ENCODE peak calls at places on chromosomes 1 and 21, in ten cellular contexts. H is lower lobe of right lung, S is fibroblast of mammary gland, L is progenitor cell of endocrine pancreas, G is neural crest cell, D is nephron progenitor cell, J is GM23338, T is fibroblast of villous mesenchyme, O is RWPE1, B is fibroblast of lung. V is an unnamed sample.

GRCh38 chr1:178487070-178487615 is 9.6 kb downstream of the CLEC20A start:
- DNase-seq in H (no peak), S (no peak), L (no peak), G (no peak), D (no peak), J (no peak), T (no peak), O (no peak), B (no peak), V (no peak)

GRCh38 chr1:22373252-22373651 is 78.4 kb upstream of the ZBTB40 start:
- DNase-seq in H (peak; percentile 7), S (no peak), L (no peak), G (no peak), D (no peak), J (no peak), T (no peak), O (no peak), B (no peak), V (no peak)

GRCh38 chr1:235127203-235127602 is 1.4 kb downstream of the TOMM20 start:
- DNase-seq in H (no peak), S (no peak), L (no peak), G (no peak), D (no peak), J (no peak), T (peak; percentile 20), O (no peak), B (no peak), V (no peak)

GRCh38 chr21:44742418-44743153 is 31.2 kb upstream of the TSPEAR start:
- DNase-seq in H (no peak), S (no peak), L (no peak), G (no peak), D (no peak), J (no peak), T (peak; percentile 23), O (no peak), B (peak; percentile 14), V (no peak)

GRCh38 chr1:34460193-34460592 is 283.5 kb downstream of the C1orf94 start:
- DNase-seq in H (peak; percentile 51), S (peak; percentile 6), L (peak; percentile 23), G (peak; percentile 51), D (peak; percentile 54), J (peak; percentile 79), T (no peak), O (peak; percentile 26), B (no peak), V (no peak)

GRCh38 chr21:16573581-16573980 is 843.8 kb downstream of the USP25 start:
- DNase-seq in H (no peak), S (peak; percentile 33), L (no peak), G (no peak), D (no peak), J (no peak), T (no peak), O (no peak), B (peak; percentile 42), V (no peak)

GRCh38 chr1:22031214-22031962 is 21.1 kb upstream of the CDC42 start:
- DNase-seq in H (peak; percentile 71), S (no peak), L (no peak), G (no peak), D (no peak), J (no peak), T (peak; percentile 69), O (no peak), B (no peak), V (no peak)

GRCh38 chr1:232012773-232013386 is 386.3 kb downstream of the DISC1 start:
- DNase-seq in H (no peak), S (peak; percentile 64), L (no peak), G (no peak), D (no peak), J (no peak), T (peak; percentile 82), O (no peak), B (peak; percentile 87), V (no peak)

GRCh38 chr1:38283736-38284470 is 237.3 kb upstream of the POU3F1 start:
- DNase-seq in H (no peak), S (no peak), L (no peak), G (no peak), D (no peak), J (no peak), T (no peak), O (no peak), B (no peak), V (peak; percentile 84)

GRCh38 chr1:152783095-152783494 is 3.0 kb upstream of the LCE1E start:
- DNase-seq in H (no peak), S (peak; percentile 15), L (no peak), G (no peak), D (no peak), J (no peak), T (no peak), O (no peak), B (no peak), V (no peak)

GRCh38 chr1:152776361-152776760 is 1.4 kb downstream of the LCE1F start:
- DNase-seq in H (no peak), S (no peak), L (no peak), G (no peak), D (no peak), J (no peak), T (no peak), O (no peak), B (no peak), V (no peak)

GRCh38 chr1:152774875-152775274 is at the start of gene LCE1F:
- DNase-seq in H (no peak), S (no peak), L (no peak), G (no peak), D (no peak), J (no peak), T (no peak), O (no peak), B (no peak), V (no peak)

GRCh38 chr1:152777510-152778137 is 2.7 kb downstream of the LCE1F start:
- DNase-seq in H (no peak), S (peak; percentile 32), L (no peak), G (no peak), D (no peak), J (peak; percentile 81), T (no peak), O (no peak), B (no peak), V (peak; percentile 48)
- TF ChIP-seq CTCF in H (no peak), S (peak; percentile 40), L (no peak), G (no peak), D (no peak), J (peak; percentile 70), T (peak; percentile 13), O (peak; percentile 9), B (peak; percentile 17), V (no peak)

GRCh38 chr1:5881526-5882222 is 110.6 kb downstream of the NPHP4 start:
- DNase-seq in H (peak; percentile 36), S (no peak), L (no peak), G (no peak), D (no peak), J (no peak), T (no peak), O (no peak), B (no peak), V (no peak)

GRCh38 chr1:5880630-5881405 is 111.4 kb downstream of the NPHP4 start:
- DNase-seq in H (peak; percentile 22), S (no peak), L (no peak), G (no peak), D (no peak), J (no peak), T (no peak), O (no peak), B (no peak), V (no peak)

GRCh38 chr1:5878938-5879337 is 113.3 kb downstream of the NPHP4 start:
- DNase-seq in H (no peak), S (no peak), L (no peak), G (no peak), D (no peak), J (no peak), T (no peak), O (no peak), B (no peak), V (no peak)

GRCh38 chr1:5877683-5878530 is 114.3 kb downstream of the NPHP4 start:
- DNase-seq in H (no peak), S (no peak), L (no peak), G (no peak), D (no peak), J (no peak), T (no peak), O (no peak), B (no peak), V (no peak)

GRCh38 chr1:5879421-5879820 is 112.8 kb downstream of the NPHP4 start:
- DNase-seq in H (no peak), S (no peak), L (no peak), G (no peak), D (no peak), J (no peak), T (no peak), O (no peak), B (no peak), V (no peak)
- TF ChIP-seq CTCF in H (no peak), S (no peak), L (no peak), G (no peak), D (no peak), J (no peak), T (no peak), O (no peak), B (no peak), V (no peak)

DNA sequence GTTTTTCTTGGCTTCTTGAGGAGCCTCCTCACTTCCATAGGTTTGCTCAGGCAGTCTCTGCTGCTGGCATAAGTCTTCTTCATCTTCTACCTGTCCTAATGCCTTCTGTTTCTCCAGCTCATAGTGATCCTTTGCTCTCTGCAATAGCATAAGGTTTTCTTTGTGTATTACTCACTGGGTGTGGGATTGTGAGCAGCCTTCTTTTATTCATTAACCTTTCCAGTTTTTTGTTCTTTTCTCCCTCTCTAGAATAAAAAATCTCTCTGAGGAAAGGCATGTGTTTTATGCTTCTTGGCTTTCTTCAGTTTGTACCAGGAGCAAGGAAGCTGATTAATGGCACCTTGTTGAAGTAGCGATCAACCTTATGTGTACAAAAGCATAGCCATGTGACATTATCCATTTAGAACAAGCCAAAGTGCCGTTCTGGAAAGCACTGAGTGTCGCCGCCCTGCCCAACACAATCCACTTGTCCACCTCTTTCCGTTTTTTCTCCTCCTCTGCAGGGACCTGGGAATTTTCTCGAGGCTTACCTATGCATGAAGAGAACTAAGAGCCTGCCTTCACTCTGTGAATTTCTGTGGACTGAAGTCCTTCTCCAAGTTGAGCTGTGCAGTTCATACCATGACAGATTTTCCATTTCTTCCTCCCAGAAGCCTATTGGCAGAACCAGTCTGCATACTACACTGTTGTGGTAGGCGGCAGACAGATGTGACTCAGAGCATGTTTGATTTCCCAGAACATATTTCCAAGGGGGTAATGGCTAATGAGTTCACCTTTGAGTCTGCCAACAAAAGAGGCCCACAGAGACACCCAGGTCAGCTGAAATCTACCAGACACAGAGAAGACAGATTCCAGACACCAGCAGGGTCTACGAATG is 39.0 kb downstream of the DPT start:
- DNase-seq in H (no peak), S (peak; percentile 68), L (no peak), G (no peak), D (no peak), J (no peak), T (no peak), O (peak; percentile 41), B (no peak), V (no peak)
- TF ChIP-seq CTCF in H (no peak), S (no peak), L (no peak), G (no peak), D (no peak), J (no peak), T (no peak), O (no peak), B (no peak), V (no peak)

DNA sequence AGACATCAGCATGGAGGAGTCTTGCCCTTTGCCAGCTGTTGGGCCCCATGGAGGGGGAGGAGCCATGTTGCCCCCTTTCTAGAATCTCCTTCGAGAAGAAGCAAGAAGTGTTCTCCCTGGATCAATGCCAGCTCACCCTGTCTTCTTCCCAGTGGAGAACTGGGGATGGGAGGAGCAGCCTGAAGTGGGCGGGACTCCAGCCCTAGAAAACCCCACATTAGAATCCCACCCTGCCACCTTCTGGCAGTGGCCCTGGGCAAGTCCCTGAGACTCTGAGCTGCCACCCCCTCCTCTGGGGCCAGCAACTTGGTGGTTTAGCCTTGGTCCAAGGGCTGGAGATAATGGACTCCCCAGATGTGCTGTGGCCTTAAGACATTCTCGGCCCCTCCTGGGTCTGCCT is 51.7 kb downstream of the PAX7 start:
- DNase-seq in H (no peak), S (no peak), L (no peak), G (no peak), D (no peak), J (peak; percentile 32), T (no peak), O (no peak), B (no peak), V (no peak)
- TF ChIP-seq CTCF in H (no peak), S (no peak), L (no peak), G (no peak), D (no peak), J (no peak), T (no peak), O (no peak), B (no peak), V (no peak)

V was measured in glutamatergic neuron.